ENCODE peak calls at places on chromosome 7, in nine cellular contexts. X is lower leg skin; E is aorta; U is activated CD8-positive, alpha-beta memory T cell treated with anti-CD3 and anti-CD28 coated beads for 24 hours; L is stimulated activated CD8-positive, alpha-beta memory T cell treated with anti-CD3 and anti-CD28 coated beads, Interleukin-15, amount 100 ng/mL, for 4 hours; Q is left ventricle myocardium superior; J is GM23338; G is activated naive CD4-positive, alpha-beta T cell treated with anti-CD3 and anti-CD28 coated beads for 36 hours; A is PC-9. S is an unnamed sample.

GRCh38 chr7:112421666-112422486 is 28.4 kb upstream of the IFRD1 start:
- DNase-seq in X (no peak), E (no peak), U (no peak), L (no peak), Q (no peak), J (peak), G (peak), A (no peak), S (no peak)

GRCh38 chr7:116591202-116592040 is 66.6 kb downstream of the CAV1 start:
- DNase-seq in X (no peak), E (no peak), U (no peak), L (no peak), Q (no peak), J (peak), G (no peak), A (no peak), S (no peak)

GRCh38 chr7:78260826-78261225 is 462.3 kb downstream of the PHTF2 start:
- DNase-seq in X (no peak), E (no peak), U (no peak), L (no peak), Q (no peak), J (no peak), G (no peak), A (no peak), S (no peak)

GRCh38 chr7:36176688-36177087 is 23.6 kb downstream of the EEPD1 start:
- DNase-seq in X (no peak), E (no peak), U (no peak), L (no peak), Q (no peak), J (no peak), G (no peak), A (no peak), S (no peak)

GRCh38 chr7:117154721-117155120 is 168.1 kb downstream of the WNT2 start:
- DNase-seq in X (no peak), E (no peak), U (no peak), L (no peak), Q (no peak), J (no peak), G (no peak), A (no peak), S (no peak)

GRCh38 chr7:139821349-139822115 is 7.5 kb upstream of the TBXAS1 start:
- DNase-seq in X (no peak), E (no peak), U (peak), L (no peak), Q (no peak), J (no peak), G (no peak), A (no peak), S (no peak)

GRCh38 chr7:44906980-44907379 is 21.6 kb upstream of the PURB start:
- DNase-seq in X (no peak), E (no peak), U (no peak), L (no peak), Q (no peak), J (no peak), G (no peak), A (no peak), S (no peak)

GRCh38 chr7:8425223-8425622 is 8.2 kb upstream of the NXPH1 start:
- DNase-seq in X (no peak), E (no peak), U (no peak), L (no peak), Q (no peak), J (no peak), G (no peak), A (no peak), S (no peak)

GRCh38 chr7:141685285-141686035 is 16.5 kb downstream of the DENND11 start:
- DNase-seq in X (no peak), E (no peak), U (no peak), L (no peak), Q (no peak), J (no peak), G (no peak), A (no peak), S (no peak)

GRCh38 chr7:31741852-31742251 is 54.8 kb downstream of the PPP1R17 start:
- DNase-seq in X (no peak), E (no peak), U (no peak), L (no peak), Q (no peak), J (no peak), G (no peak), A (no peak), S (no peak)

GRCh38 chr7:130108809-130109208 is 38.5 kb downstream of the KLHDC10 start:
- DNase-seq in X (no peak), E (no peak), U (no peak), L (no peak), Q (no peak), J (no peak), G (no peak), A (no peak), S (no peak)

GRCh38 chr7:37113661-37114355 is 334.9 kb downstream of the ELMO1 start:
- DNase-seq in X (no peak), E (no peak), U (no peak), L (no peak), Q (no peak), J (no peak), G (no peak), A (no peak), S (no peak)

GRCh38 chr7:150787321-150788281 is 12.6 kb downstream of the TMEM176B start:
- DNase-seq in X (no peak), E (no peak), U (no peak), L (no peak), Q (peak), J (peak), G (no peak), A (no peak), S (no peak)

GRCh38 chr7:45074738-45075644 is 13.8 kb downstream of the NACAD start:
- DNase-seq in X (no peak), E (no peak), U (no peak), L (no peak), Q (no peak), J (no peak), G (no peak), A (no peak), S (no peak)

GRCh38 chr7:137834552-137834951 is 12.2 kb downstream of the DGKI start:
- DNase-seq in X (no peak), E (no peak), U (no peak), L (no peak), Q (no peak), J (no peak), G (no peak), A (no peak), S (no peak)

GRCh38 chr7:74544706-74545469 is 91.2 kb downstream of the GTF2IRD1 start:
- DNase-seq in X (no peak), E (no peak), U (peak), L (no peak), Q (no peak), J (peak), G (peak), A (no peak), S (no peak)

GRCh38 chr7:121519548-121520521 is 123.7 kb upstream of the FAM3C start:
- DNase-seq in X (no peak), E (peak), U (no peak), L (no peak), Q (no peak), J (no peak), G (no peak), A (no peak), S (no peak)

GRCh38 chr7:154503962-154504550 is 451.9 kb downstream of the DPP6 start:
- DNase-seq in X (no peak), E (no peak), U (no peak), L (no peak), Q (no peak), J (peak), G (no peak), A (no peak), S (no peak)

GRCh38 chr7:146652176-146652575 is 535.6 kb downstream of the CNTNAP2 start:
- DNase-seq in X (no peak), E (no peak), U (no peak), L (no peak), Q (no peak), J (no peak), G (no peak), A (no peak), S (no peak)

GRCh38 chr7:64431838-64432237 is 118.1 kb downstream of the ZNF736 start:
- DNase-seq in X (no peak), E (no peak), U (no peak), L (no peak), Q (no peak), J (no peak), G (no peak), A (no peak), S (no peak)

GRCh38 chr7:122532406-122533269 is 166.3 kb downstream of the RNF133 start:
- DNase-seq in X (no peak), E (no peak), U (no peak), L (no peak), Q (no peak), J (peak), G (no peak), A (no peak), S (no peak)

GRCh38 chr7:78530351-78530750 is 731.8 kb downstream of the PHTF2 start:
- DNase-seq in X (no peak), E (no peak), U (no peak), L (no peak), Q (no peak), J (no peak), G (no peak), A (no peak), S (no peak)

GRCh38 chr7:99193527-99194214 is 14.2 kb downstream of the KPNA7 start:
- DNase-seq in X (no peak), E (no peak), U (no peak), L (no peak), Q (no peak), J (no peak), G (no peak), A (no peak), S (no peak)

GRCh38 chr7:130901209-130901783 is 167.3 kb upstream of the KLF14 start:
- DNase-seq in X (no peak), E (peak), U (peak), L (no peak), Q (peak), J (no peak), G (no peak), A (no peak), S (no peak)

GRCh38 chr7:148883233-148884048 is 650 bp downstream of the EZH2 start:
- DNase-seq in X (peak), E (peak), U (peak), L (peak), Q (peak), J (peak), G (peak), A (peak), S (peak)

S was measured in effector CD8-positive, alpha-beta T cell.